ENCODE peak calls at places on chromosomes 7 and 10, in six cellular contexts. F is NB4, H is tibial nerve, K is Peyer's patch, Z is spleen, J is heart left ventricle. M is an unnamed sample.

GRCh38 chr10:88278912-88279311 is 304.2 kb downstream of the RNLS start:
- DNase-seq in J (no peak), K (no peak), H (no peak), F (no peak), Z (no peak), M (no peak)

GRCh38 chr10:69958232-69958902 is 94.3 kb upstream of the MACROH2A2 start:
- DNase-seq in Z (no peak), F (peak; percentile 68), J (no peak), H (no peak), K (no peak), M (no peak)

GRCh38 chr7:143487566-143487965 is 9.9 kb downstream of the TAS2R41 start:
- DNase-seq in H (peak; percentile 69), Z (no peak), K (no peak), J (peak; percentile 69), F (no peak), M (peak; percentile 97)

GRCh38 chr7:94908204-94909022 is 1.0 kb downstream of the PPP1R9A start:
- DNase-seq in Z (peak; percentile 72), J (peak; percentile 47), K (no peak), F (no peak), H (peak; percentile 8), M (no peak)

GRCh38 chr10:28219241-28219640 is 83.6 kb downstream of the MPP7 start:
- DNase-seq in Z (no peak), F (no peak), H (no peak), J (no peak), K (no peak), M (no peak)

GRCh38 chr10:83991986-83992753 is 147.1 kb upstream of the GHITM start:
- DNase-seq in Z (no peak), H (no peak), K (no peak), J (no peak), F (peak; percentile 72), M (no peak)

GRCh38 chr7:155222046-155222445 is 75.6 kb upstream of the INSIG1 start:
- DNase-seq in K (no peak), J (no peak), H (no peak), F (no peak), Z (no peak), M (no peak)

GRCh38 chr10:96719850-96720421 is 378 bp downstream of the PIK3AP1 start:
- DNase-seq in K (peak; percentile 88), F (peak; percentile 95), H (peak; percentile 45), Z (peak; percentile 96), J (peak; percentile 89), M (peak; percentile 93)

GRCh38 chr7:92137531-92137930 is 3.3 kb upstream of the CYP51A1 start:
- DNase-seq in F (peak; percentile 48), J (no peak), H (no peak), K (no peak), Z (no peak), M (no peak)

GRCh38 chr10:132788180-132788830 is 2.4 kb upstream of the NKX6-2 start:
- DNase-seq in F (no peak), Z (no peak), K (no peak), H (no peak), J (no peak), M (no peak)

GRCh38 chr10:29860159-29860558 is 199.2 kb downstream of the JCAD start:
- DNase-seq in Z (no peak), F (peak; percentile 62), H (no peak), J (no peak), K (no peak), M (no peak)

GRCh38 chr10:23155166-23155565 is 36.9 kb upstream of the PTF1A start:
- DNase-seq in F (peak; percentile 56), K (no peak), J (no peak), Z (no peak), H (no peak), M (no peak)

GRCh38 chr10:103859161-103860141 is 4.1 kb upstream of the SH3PXD2A start:
- DNase-seq in H (peak; percentile 84), F (peak; percentile 83), K (no peak), J (no peak), Z (no peak), M (no peak)

GRCh38 chr10:124830445-124830844 is 28.8 kb downstream of the ABRAXAS2 start:
- DNase-seq in F (no peak), K (no peak), J (no peak), Z (no peak), H (no peak), M (no peak)

GRCh38 chr10:59387951-59388431 is 25.6 kb upstream of the FAM13C start:
- DNase-seq in F (no peak), J (no peak), Z (no peak), K (no peak), H (no peak), M (no peak)

GRCh38 chr10:132516771-132517725 is 20.5 kb upstream of the INPP5A start:
- DNase-seq in Z (peak; percentile 83), J (peak; percentile 95), F (peak; percentile 92), H (peak; percentile 84), K (no peak), M (peak; percentile 88)

GRCh38 chr7:118109607-118110006 is 74.4 kb upstream of the LSM8 start:
- DNase-seq in H (no peak), F (peak; percentile 15), K (no peak), J (no peak), Z (no peak), M (no peak)

GRCh38 chr10:130127612-130128607 is 8.3 kb upstream of the GLRX3 start:
- DNase-seq in H (peak; percentile 49), J (no peak), K (peak; percentile 33), Z (no peak), F (peak; percentile 76), M (no peak)

GRCh38 chr7:151876112-151876898 is 610 bp downstream of the PRKAG2 start:
- DNase-seq in K (peak; percentile 81), H (peak; percentile 79), F (peak; percentile 68), Z (peak; percentile 93), J (peak; percentile 92), M (peak; percentile 97)
- TF ChIP-seq POLR2A in K (peak; percentile 24), H (no peak), F (no peak), Z (no peak), J (no peak), M (no peak)

GRCh38 chr10:102222798-102223197 is 3.3 kb upstream of the ELOVL3 start:
- DNase-seq in Z (no peak), H (no peak), J (no peak), F (no peak), K (no peak), M (no peak)

GRCh38 chr10:102229810-102230263 is 3.7 kb downstream of the ELOVL3 start:
- DNase-seq in K (peak; percentile 79), F (peak; percentile 84), H (peak; percentile 75), Z (peak; percentile 97), J (peak; percentile 90), M (peak; percentile 95)

GRCh38 chr10:102227050-102227449 is 951 bp downstream of the ELOVL3 start:
- DNase-seq in F (peak; percentile 98), H (no peak), J (no peak), K (no peak), Z (no peak), M (peak; percentile 90)

GRCh38 chr10:102225646-102226541 is at the start of gene ELOVL3:
- DNase-seq in J (peak; percentile 96), Z (peak; percentile 94), K (peak; percentile 79), H (peak; percentile 91), F (peak; percentile 99), M (peak; percentile 98)

DNA sequence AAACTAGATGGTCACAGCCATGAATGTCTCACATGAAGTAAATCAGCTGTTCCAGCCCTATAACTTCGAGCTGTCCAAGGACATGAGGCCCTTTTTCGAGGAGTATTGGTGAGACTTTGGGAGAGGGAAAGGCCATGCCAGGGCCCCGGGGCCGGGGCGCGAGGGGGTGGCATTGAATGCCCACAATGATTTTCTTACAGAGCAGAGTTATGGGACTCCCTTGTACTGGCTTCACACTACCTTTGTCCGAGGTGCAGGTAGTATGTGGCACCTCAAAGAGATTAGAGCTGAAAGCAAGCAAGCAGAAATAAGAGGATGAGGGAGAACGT is 407 bp downstream of the ELOVL3 start:
- DNase-seq in H (no peak), Z (no peak), J (no peak), K (no peak), F (no peak), M (no peak)
- H3K4me3 ChIP-seq in H (peak overlapping the region; percentile 15), Z (peak overlapping the region; percentile 43), J (peak overlapping the region; percentile 46), K (no peak overlapping the region), F (peak overlapping the region; percentile 55), M (no peak overlapping the region)

GRCh38 chr7:100893910-100894763 is 1.6 kb downstream of the ACHE start:
- DNase-seq in F (no peak), Z (peak; percentile 75), K (no peak), H (no peak), J (no peak), M (no peak)
- TF ChIP-seq POLR2A in F (no peak), Z (no peak), K (no peak), H (no peak), J (no peak), M (no peak)

GRCh38 chr7:131011437-131011752 is 277.4 kb upstream of the KLF14 start:
- DNase-seq in F (no peak), J (no peak), K (no peak), Z (peak; percentile 84), H (no peak), M (no peak)

GRCh38 chr7:131010714-131011436 is 276.9 kb upstream of the KLF14 start:
- DNase-seq in Z (no peak), J (no peak), H (no peak), F (peak; percentile 52), K (no peak), M (no peak)

GRCh38 chr7:131010029-131010705 is 276.2 kb upstream of the KLF14 start:
- DNase-seq in F (peak; percentile 62), J (no peak), K (no peak), H (no peak), Z (no peak), M (no peak)

GRCh38 chr7:131007439-131008330 is 273.7 kb upstream of the KLF14 start:
- DNase-seq in H (peak; percentile 67), K (peak; percentile 73), Z (peak; percentile 84), F (peak; percentile 76), J (no peak), M (peak; percentile 93)

DNA sequence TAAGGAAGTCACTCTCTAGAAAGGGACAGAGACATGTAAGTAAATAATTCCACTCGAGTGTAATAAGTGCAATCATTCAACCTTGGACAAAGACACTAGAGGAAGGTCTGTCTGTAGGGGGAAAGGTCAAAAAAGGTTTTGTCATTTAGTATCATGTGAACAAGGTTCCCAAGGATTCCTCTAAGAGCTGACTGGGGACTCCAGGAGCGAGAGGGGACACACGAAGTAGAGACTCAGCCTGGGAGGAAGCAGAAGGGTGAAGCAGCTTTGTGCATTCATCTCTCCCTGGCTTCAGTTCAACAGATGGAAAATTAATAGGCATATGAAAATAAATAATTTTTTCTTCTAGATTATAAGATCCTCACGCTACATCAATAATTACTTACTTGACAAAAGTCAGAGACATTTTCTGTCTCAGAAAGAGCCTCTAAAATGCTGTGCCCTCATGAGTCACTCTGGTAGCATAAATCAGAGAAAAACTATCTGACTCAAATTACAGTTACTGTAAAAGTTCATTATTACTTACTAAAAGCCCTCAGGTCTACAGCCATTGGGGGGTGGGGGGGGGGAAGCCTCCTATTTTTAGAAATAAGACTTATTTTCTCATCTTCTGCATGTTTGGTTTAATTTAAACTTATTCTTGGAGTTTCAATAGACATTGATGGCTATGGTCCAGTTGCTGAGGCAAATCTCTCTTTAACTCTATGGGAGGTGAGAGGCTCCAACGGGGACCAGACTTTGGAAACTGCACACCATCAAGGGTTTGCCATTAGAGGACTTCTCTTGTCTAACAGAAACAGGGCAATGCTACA is 275.0 kb upstream of the KLF14 start:
- DNase-seq in K (no peak), H (no peak), J (no peak), Z (no peak), F (no peak), M (no peak)
- H3K4me3 ChIP-seq in K (no peak overlapping the region), H (no peak overlapping the region), J (no peak overlapping the region), Z (no peak overlapping the region), F (no peak overlapping the region), M (no peak overlapping the region)

GRCh38 chr7:101179117-101179779 is 845 bp downstream of the NAT16 start:
- DNase-seq in H (no peak), F (peak; percentile 37), K (no peak), J (no peak), Z (no peak), M (no peak)
- TF ChIP-seq POLR2A in H (no peak), F (no peak), K (no peak), J (no peak), Z (no peak), M (no peak)

GRCh38 chr10:119802068-119802538 is 70.5 kb downstream of the MCMBP start:
- DNase-seq in H (no peak), J (no peak), F (no peak), K (no peak), Z (no peak), M (no peak)
- H3K4me3 ChIP-seq in H (no peak overlapping the region), J (no peak overlapping the region), F (no peak overlapping the region), K (no peak overlapping the region), Z (no peak overlapping the region), M (no peak overlapping the region)

M was measured in lower leg skin.